ENCODE peak calls at places on chromosomes 13 and 19, in five cellular contexts. T, G, C, O and K are unnamed samples.

GRCh38 chr19:2326699-2327360 is 1.6 kb downstream of the LSM7 start:
- DNase-seq in O (no peak), T (no peak), C (no peak), G (no peak), K (no peak)

GRCh38 chr19:6772028-6772865 is at the start of gene VAV1:
- DNase-seq in O (no peak), G (no peak), C (no peak), T (peak), K (peak)

GRCh38 chr13:97266328-97266727 is 44.2 kb downstream of the MBNL2 start:
- DNase-seq in O (no peak), G (no peak), T (no peak), C (no peak), K (no peak)

GRCh38 chr19:40610396-40611064 is 9.4 kb downstream of the LTBP4 start:
- DNase-seq in O (no peak), G (no peak), T (peak), C (no peak), K (peak)

GRCh38 chr19:11268783-11269267 is 6.5 kb upstream of the DOCK6 start:
- DNase-seq in O (no peak), T (no peak), C (no peak), G (no peak), K (no peak)

GRCh38 chr19:1763648-1764292 is 10.5 kb downstream of the ONECUT3 start:
- DNase-seq in G (no peak), O (no peak), T (no peak), C (no peak), K (no peak)

GRCh38 chr19:40273469-40274360 is 11.4 kb downstream of the AKT2 start:
- DNase-seq in G (no peak), T (no peak), O (no peak), C (no peak), K (no peak)

GRCh38 chr19:18292810-18293641 is 11.6 kb upstream of the JUND start:
- DNase-seq in C (no peak), O (no peak), G (peak), T (peak), K (peak)